ENCODE peak calls at places on chromosomes 16 and 17, in eight cellular contexts. C is NCI-H774; U is GM03348; G is AG04450; N is fibroblast of the aortic adventitia; B is nucleus accumbens; H is kidney glomerular epithelial cell; T is stimulated activated CD4-positive, alpha-beta T cell treated with anti-CD3 and anti-CD28 coated beads, Interleukin-2, amount 100 ng/mL, for 24 hours. P is an unnamed sample.

GRCh38 chr17:75642221-75643032 is 9.2 kb downstream of the SMIM5 start:
- DNase-seq in C (no peak), U (no peak), G (no peak), N (no peak), B (no peak), H (no peak), T (no peak), P (no peak)

GRCh38 chr16:14464192-14464591 is 165.9 kb downstream of the PARN start:
- DNase-seq in C (no peak), U (no peak), G (no peak), N (no peak), B (no peak), H (no peak), T (no peak), P (no peak)

GRCh38 chr16:82776466-82777146 is 149.8 kb downstream of the CDH13 start:
- DNase-seq in C (no peak), U (no peak), G (no peak), N (no peak), B (no peak), H (no peak), T (no peak), P (no peak)

GRCh38 chr16:8549843-8550412 is 40.4 kb downstream of the TMEM114 start:
- DNase-seq in C (no peak), U (no peak), G (no peak), N (no peak), B (no peak), H (no peak), T (no peak), P (no peak)

GRCh38 chr16:85553436-85554113 is 59.5 kb upstream of the GSE1 start:
- DNase-seq in C (peak; percentile 48), U (peak; percentile 84), G (no peak), N (peak; percentile 64), B (no peak), H (peak; percentile 21), T (peak; percentile 53), P (peak; percentile 72)

GRCh38 chr17:81339502-81340296 is 44.6 kb upstream of the SLC38A10 start:
- DNase-seq in C (no peak), U (no peak), G (no peak), N (no peak), B (no peak), H (peak; percentile 15), T (no peak), P (no peak)

GRCh38 chr16:13068912-13069583 is 167.7 kb downstream of the SHISA9 start:
- DNase-seq in C (no peak), U (no peak), G (no peak), N (no peak), B (no peak), H (no peak), T (no peak), P (no peak)

GRCh38 chr16:83233153-83233552 is 574.6 kb upstream of the HSBP1 start:
- DNase-seq in C (no peak), U (no peak), G (no peak), N (peak; percentile 18), B (no peak), H (no peak), T (no peak), P (no peak)

GRCh38 chr17:60327122-60327869 is 64.6 kb downstream of the USP32 start:
- DNase-seq in C (peak; percentile 66), U (no peak), G (no peak), N (no peak), B (peak; percentile 87), H (no peak), T (no peak), P (no peak)

GRCh38 chr16:17261197-17261858 is 209.4 kb downstream of the XYLT1 start:
- DNase-seq in C (no peak), U (no peak), G (no peak), N (no peak), B (no peak), H (no peak), T (no peak), P (no peak)

GRCh38 chr17:58303981-58304734 is 23.4 kb upstream of the MPO start:
- DNase-seq in C (peak; percentile 25), U (peak; percentile 79), G (no peak), N (peak; percentile 27), B (no peak), H (no peak), T (peak; percentile 70), P (peak; percentile 48)

GRCh38 chr17:75077490-75078096 is 10.2 kb upstream of the SLC16A5 start:
- DNase-seq in C (peak; percentile 42), U (peak; percentile 36), G (no peak), N (no peak), B (peak; percentile 35), H (no peak), T (peak; percentile 63), P (peak; percentile 73)

GRCh38 chr17:7043544-7044268 is at the start of gene SLC16A11:
- DNase-seq in C (peak; percentile 31), U (peak; percentile 57), G (no peak), N (peak; percentile 31), B (no peak), H (no peak), T (peak; percentile 52), P (peak; percentile 88)

GRCh38 chr16:82832861-82833260 is 206.1 kb downstream of the CDH13 start:
- DNase-seq in C (no peak), U (peak; percentile 70), G (peak; percentile 29), N (peak; percentile 86), B (no peak), H (no peak), T (no peak), P (no peak)

GRCh38 chr17:81582769-81583168 is 30.6 kb upstream of the FAAP100 start:
- DNase-seq in C (no peak), U (no peak), G (no peak), N (peak; percentile 26), B (no peak), H (no peak), T (no peak), P (no peak)

GRCh38 chr17:77320501-77321256 is 179.9 kb downstream of the SEC14L1 start:
- DNase-seq in C (no peak), U (peak; percentile 56), G (no peak), N (peak; percentile 58), B (no peak), H (no peak), T (no peak), P (no peak)

GRCh38 chr17:72901657-72902056 is 190.8 kb downstream of the SLC39A11 start:
- DNase-seq in C (no peak), U (no peak), G (no peak), N (no peak), B (no peak), H (no peak), T (no peak), P (no peak)

GRCh38 chr16:85113168-85113733 is 979 bp upstream of the CIBAR2 start:
- DNase-seq in C (no peak), U (no peak), G (no peak), N (no peak), B (no peak), H (no peak), T (no peak), P (no peak)

P was measured in NCI-H146.